ENCODE peak calls at places on chromosome 20, in nine cellular contexts. H is fibroblast of pulmonary artery; D is aorta; L is activated T-helper 2 cell treated with anti-CD3 and anti-CD28 coated beads, Interferon-gamma antibody, Interleukin-2, Interleukin-4, amounts not matched to agents 10 μg/mL and 5 μg/mL and 100 μg/mL, durations not matched to agents 14 hours and 24 hours and 36 hours; C is CD4-positive, alpha-beta T cell; O is NCI-H1694 treated with DMSO at 0.1 percent for 48 hours; R is fibroblast of lung; Q is ACHN; X is spleen. G is an unnamed sample.

GRCh38 chr20:34708621-34709043 is 4.5 kb downstream of the TP53INP2 start:
- DNase-seq in H (peak; percentile 44), D (peak; percentile 82), L (peak; percentile 46), C (peak; percentile 65), O (no peak), R (peak; percentile 46), Q (peak; percentile 53), X (peak; percentile 88), G (peak; percentile 73)

GRCh38 chr20:6044102-6044501 is 9.8 kb downstream of the LRRN4 start:
- DNase-seq in H (no peak), D (no peak), L (no peak), C (no peak), O (no peak), R (no peak), Q (peak; percentile 11), X (no peak), G (no peak)

GRCh38 chr20:11331096-11331495 is 586.6 kb upstream of the BTBD3 start:
- DNase-seq in H (no peak), D (no peak), L (no peak), C (no peak), O (no peak), R (no peak), Q (peak; percentile 77), X (no peak), G (no peak)

GRCh38 chr20:32431457-32431856 is 73.3 kb downstream of the ASXL1 start:
- DNase-seq in H (no peak), D (no peak), L (no peak), C (no peak), O (no peak), R (no peak), Q (no peak), X (no peak), G (no peak)

GRCh38 chr20:11958852-11959251 is 41.2 kb downstream of the BTBD3 start:
- DNase-seq in H (peak; percentile 11), D (no peak), L (no peak), C (no peak), O (no peak), R (no peak), Q (no peak), X (no peak), G (no peak)

GRCh38 chr20:12040261-12040660 is 122.6 kb downstream of the BTBD3 start:
- DNase-seq in H (no peak), D (no peak), L (no peak), C (no peak), O (no peak), R (no peak), Q (no peak), X (no peak), G (no peak)

GRCh38 chr20:30511322-30512030 is 746.0 kb upstream of the DEFB115 start:
- DNase-seq in H (no peak), D (no peak), L (no peak), C (no peak), O (no peak), R (no peak), Q (no peak), X (no peak), G (no peak)

GRCh38 chr20:17161661-17162410 is 65.0 kb upstream of the PCSK2 start:
- DNase-seq in H (no peak), D (no peak), L (no peak), C (no peak), O (peak; percentile 83), R (no peak), Q (no peak), X (no peak), G (no peak)

GRCh38 chr20:3563113-3563512 is 92.3 kb downstream of the ATRN start:
- DNase-seq in H (no peak), D (no peak), L (no peak), C (no peak), O (no peak), R (peak; percentile 65), Q (no peak), X (no peak), G (no peak)

GRCh38 chr20:7375905-7376304 is 564.4 kb downstream of the HAO1 start:
- DNase-seq in H (peak; percentile 55), D (no peak), L (no peak), C (no peak), O (no peak), R (peak; percentile 51), Q (peak; percentile 49), X (no peak), G (no peak)

GRCh38 chr20:50744143-50744792 is 12.9 kb downstream of the PARD6B start:
- DNase-seq in H (peak; percentile 91), D (no peak), L (no peak), C (no peak), O (no peak), R (peak; percentile 91), Q (peak; percentile 73), X (no peak), G (no peak)

GRCh38 chr20:46683068-46683477 is 6.2 kb downstream of the TP53RK start:
- DNase-seq in H (peak; percentile 30), D (no peak), L (no peak), C (no peak), O (no peak), R (no peak), Q (no peak), X (no peak), G (no peak)

GRCh38 chr20:36826556-36827244 is 49.2 kb upstream of the TLDC2 start:
- DNase-seq in H (no peak), D (no peak), L (no peak), C (no peak), O (no peak), R (no peak), Q (no peak), X (no peak), G (no peak)

GRCh38 chr20:53839423-53840176 is 230.8 kb downstream of the BCAS1 start:
- DNase-seq in H (no peak), D (no peak), L (peak; percentile 64), C (peak; percentile 58), O (no peak), R (no peak), Q (no peak), X (peak; percentile 92), G (peak; percentile 39)

GRCh38 chr20:62030357-62030756 is 35.3 kb downstream of the TAF4 start:
- DNase-seq in H (no peak), D (peak; percentile 57), L (no peak), C (no peak), O (no peak), R (no peak), Q (no peak), X (no peak), G (no peak)

GRCh38 chr20:23603321-23603720 is 2.4 kb downstream of the CST9 start:
- DNase-seq in H (no peak), D (no peak), L (no peak), C (no peak), O (no peak), R (no peak), Q (no peak), X (no peak), G (no peak)

GRCh38 chr20:63696311-63696627 is 183 bp upstream of the TNFRSF6B start:
- DNase-seq in H (no peak), D (peak; percentile 75), L (no peak), C (no peak), O (no peak), R (peak; percentile 25), Q (peak; percentile 66), X (peak; percentile 88), G (peak; percentile 51)

GRCh38 chr20:920306-920705 is 4.2 kb upstream of the ANGPT4 start:
- DNase-seq in H (peak; percentile 23), D (no peak), L (no peak), C (no peak), O (no peak), R (no peak), Q (no peak), X (no peak), G (no peak)

GRCh38 chr20:35093245-35093884 is 758 bp upstream of the TRPC4AP start:
- DNase-seq in H (peak; percentile 72), D (no peak), L (no peak), C (no peak), O (no peak), R (peak; percentile 71), Q (peak; percentile 70), X (no peak), G (no peak)

GRCh38 chr20:53598140-53599038 is 4.8 kb upstream of the ZNF217 start:
- DNase-seq in H (no peak), D (no peak), L (no peak), C (peak; percentile 29), O (no peak), R (no peak), Q (no peak), X (no peak), G (peak; percentile 60)

GRCh38 chr20:4513720-4514119 is 208.0 kb upstream of the PRND start:
- DNase-seq in H (peak; percentile 71), D (no peak), L (no peak), C (no peak), O (no peak), R (peak; percentile 73), Q (peak; percentile 68), X (no peak), G (no peak)

GRCh38 chr20:30284533-30284932 is 972.9 kb upstream of the DEFB115 start:
- DNase-seq in H (no peak), D (no peak), L (no peak), C (no peak), O (no peak), R (no peak), Q (no peak), X (no peak), G (no peak)

GRCh38 chr20:57838670-57839142 is 128.9 kb upstream of the PMEPA1 start:
- DNase-seq in H (no peak), D (no peak), L (no peak), C (no peak), O (peak; percentile 76), R (no peak), Q (no peak), X (no peak), G (no peak)

GRCh38 chr20:7924692-7925091 is 15.6 kb downstream of the HAO1 start:
- DNase-seq in H (peak; percentile 91), D (no peak), L (no peak), C (no peak), O (no peak), R (peak; percentile 82), Q (peak; percentile 22), X (no peak), G (no peak)

GRCh38 chr20:49964964-49965780 is 17.6 kb upstream of the SNAI1 start:
- DNase-seq in H (peak; percentile 49), D (peak; percentile 68), L (no peak), C (no peak), O (peak; percentile 26), R (no peak), Q (peak; percentile 63), X (peak; percentile 71), G (peak; percentile 62)

GRCh38 chr20:44593721-44594120 is 11.3 kb downstream of the PKIG start:
- DNase-seq in H (no peak), D (no peak), L (no peak), C (no peak), O (no peak), R (no peak), Q (no peak), X (no peak), G (no peak)

GRCh38 chr20:32648761-32649615 is 24.8 kb downstream of the C20orf203 start:
- DNase-seq in H (peak; percentile 53), D (no peak), L (no peak), C (no peak), O (no peak), R (no peak), Q (no peak), X (no peak), G (no peak)

GRCh38 chr20:19210426-19211155 is 1.9 kb upstream of the SLC24A3 start:
- DNase-seq in H (no peak), D (no peak), L (no peak), C (no peak), O (no peak), R (no peak), Q (no peak), X (no peak), G (no peak)

GRCh38 chr20:40197744-40198143 is 491.3 kb downstream of the MAFB start:
- DNase-seq in H (no peak), D (no peak), L (no peak), C (no peak), O (no peak), R (peak; percentile 1), Q (no peak), X (no peak), G (no peak)

GRCh38 chr20:63403403-63404105 is 42.4 kb upstream of the CHRNA4 start:
- DNase-seq in H (no peak), D (no peak), L (no peak), C (no peak), O (no peak), R (no peak), Q (no peak), X (no peak), G (no peak)

GRCh38 chr20:845226-845868 is 11.8 kb downstream of the FAM110A start:
- DNase-seq in H (no peak), D (peak; percentile 66), L (no peak), C (no peak), O (no peak), R (no peak), Q (no peak), X (peak; percentile 83), G (no peak)